ENCODE peak calls at places on chromosome 2, in six cellular contexts. W, K, T, A, S and Q are unnamed samples.

GRCh38 chr2:169362346-169363026 is at the start of gene LRP2:
- DNase-seq in T (no peak), S (peak; percentile 23), K (no peak), W (no peak), A (no peak), Q (peak; percentile 15)

GRCh38 chr2:120398961-120399888 is 53.3 kb downstream of the INHBB start:
- DNase-seq in T (no peak), K (no peak), A (peak; percentile 39), W (no peak), S (no peak), Q (no peak)

GRCh38 chr2:54634564-54635511 is 88.6 kb upstream of the EML6 start:
- DNase-seq in W (no peak), K (peak; percentile 55), T (no peak), S (peak; percentile 73), A (no peak), Q (no peak)

GRCh38 chr2:141384676-141385075 is 746.1 kb downstream of the LRP1B start:
- DNase-seq in K (no peak), S (no peak), W (no peak), T (no peak), A (no peak), Q (no peak)

GRCh38 chr2:218196974-218197373 is 20.0 kb upstream of the ARPC2 start:
- DNase-seq in K (no peak), S (no peak), A (no peak), W (no peak), T (no peak), Q (no peak)

GRCh38 chr2:128237081-128237534 is 81.6 kb downstream of the HS6ST1 start:
- DNase-seq in T (no peak), K (no peak), W (no peak), A (no peak), S (no peak), Q (no peak)

GRCh38 chr2:111692311-111692710 is 191.7 kb downstream of the ANAPC1 start:
- DNase-seq in S (no peak), A (no peak), W (no peak), T (no peak), K (no peak), Q (no peak)

GRCh38 chr2:10494351-10495066 is 46.4 kb upstream of the ODC1 start:
- DNase-seq in A (no peak), W (no peak), K (no peak), S (no peak), T (no peak), Q (no peak)

GRCh38 chr2:61470122-61470951 is 550 bp downstream of the USP34 start:
- DNase-seq in S (peak; percentile 91), T (peak; percentile 55), W (peak; percentile 16), K (peak; percentile 92), A (peak; percentile 43), Q (peak; percentile 98)

GRCh38 chr2:109466674-109467575 is 146.8 kb downstream of the SEPTIN10 start:
- DNase-seq in T (no peak), S (no peak), W (no peak), A (no peak), K (no peak), Q (no peak)

GRCh38 chr2:110851531-110851930 is 119.2 kb downstream of the ACOXL start:
- DNase-seq in A (no peak), K (no peak), T (no peak), W (no peak), S (no peak), Q (no peak)

GRCh38 chr2:57881998-57882884 is 164.4 kb upstream of the VRK2 start:
- DNase-seq in W (no peak), S (no peak), A (peak; percentile 56), K (no peak), T (no peak), Q (no peak)

GRCh38 chr2:161976300-161976699 is 97.7 kb downstream of the DPP4 start:
- DNase-seq in W (no peak), T (no peak), K (no peak), A (peak; percentile 27), S (no peak), Q (no peak)

GRCh38 chr2:181239400-181239799 is 217.8 kb upstream of the ITGA4 start:
- DNase-seq in W (no peak), S (no peak), K (no peak), T (no peak), A (peak; percentile 5), Q (no peak)